ENCODE peak calls at places on chromosomes 12 and 14, in four cellular contexts. One of them, this sample, is unnamed.

GRCh38 chr14:70086685-70087379 is 101.9 kb downstream of the SLC8A3 start:
- DNase-seq in esophagus squamous epithelium: no peak
- DNase-seq in OCI-LY7: peak; percentile 24
- DNase-seq in CD8-positive, alpha-beta T cell: no peak
- DNase-seq in this sample: no peak

GRCh38 chr14:20631821-20632389 is 9.6 kb downstream of the OR6S1 start:
- DNase-seq in esophagus squamous epithelium: no peak
- DNase-seq in OCI-LY7: no peak
- DNase-seq in CD8-positive, alpha-beta T cell: no peak
- DNase-seq in this sample: peak; percentile 77

GRCh38 chr12:62683724-62684501 is 217.3 kb downstream of the MON2 start:
- DNase-seq in esophagus squamous epithelium: no peak
- DNase-seq in OCI-LY7: no peak
- DNase-seq in CD8-positive, alpha-beta T cell: no peak
- DNase-seq in this sample: peak; percentile 78

GRCh38 chr12:132400011-132400641 is 70.7 kb upstream of the GALNT9 start:
- DNase-seq in esophagus squamous epithelium: no peak
- DNase-seq in OCI-LY7: no peak
- DNase-seq in CD8-positive, alpha-beta T cell: no peak
- DNase-seq in this sample: no peak

GRCh38 chr14:89028462-89029134 is 204.1 kb downstream of the TTC8 start:
- DNase-seq in esophagus squamous epithelium: no peak
- DNase-seq in OCI-LY7: no peak
- DNase-seq in CD8-positive, alpha-beta T cell: no peak
- DNase-seq in this sample: no peak

GRCh38 chr12:86712425-86712843 is 456.2 kb upstream of the MGAT4C start:
- DNase-seq in esophagus squamous epithelium: no peak
- DNase-seq in OCI-LY7: no peak
- DNase-seq in CD8-positive, alpha-beta T cell: no peak
- DNase-seq in this sample: no peak

GRCh38 chr12:6766651-6767300 is 613 bp downstream of the PTMS start:
- DNase-seq in esophagus squamous epithelium: no peak
- DNase-seq in OCI-LY7: peak; percentile 76
- DNase-seq in CD8-positive, alpha-beta T cell: peak; percentile 44
- DNase-seq in this sample: peak; percentile 88

GRCh38 chr14:67010602-67011001 is 178.6 kb upstream of the GARIN2 start:
- DNase-seq in esophagus squamous epithelium: no peak
- DNase-seq in OCI-LY7: no peak
- DNase-seq in CD8-positive, alpha-beta T cell: no peak
- DNase-seq in this sample: no peak

GRCh38 chr12:74412607-74413230 is 124.9 kb upstream of the ATXN7L3B start:
- DNase-seq in esophagus squamous epithelium: no peak
- DNase-seq in OCI-LY7: peak; percentile 26
- DNase-seq in CD8-positive, alpha-beta T cell: no peak
- DNase-seq in this sample: no peak

GRCh38 chr14:105861985-105862465 is 335.6 kb downstream of the TMEM121 start:
- DNase-seq in esophagus squamous epithelium: no peak
- DNase-seq in OCI-LY7: peak; percentile 98
- DNase-seq in CD8-positive, alpha-beta T cell: peak; percentile 42
- DNase-seq in this sample: peak; percentile 44

GRCh38 chr12:124520258-124520657 is 47.2 kb downstream of the NCOR2 start:
- DNase-seq in esophagus squamous epithelium: no peak
- DNase-seq in OCI-LY7: no peak
- DNase-seq in CD8-positive, alpha-beta T cell: no peak
- DNase-seq in this sample: peak; percentile 91

GRCh38 chr14:58994130-58994529 is 194.3 kb upstream of the DAAM1 start:
- DNase-seq in esophagus squamous epithelium: no peak
- DNase-seq in OCI-LY7: no peak
- DNase-seq in CD8-positive, alpha-beta T cell: no peak
- DNase-seq in this sample: no peak
- H3K4me3 ChIP-seq in esophagus squamous epithelium: no peak overlapping the region
- H3K4me3 ChIP-seq in OCI-LY7: no peak overlapping the region
- H3K4me3 ChIP-seq in CD8-positive, alpha-beta T cell: no peak overlapping the region
- H3K4me3 ChIP-seq in this sample: no peak overlapping the region

GRCh38 chr12:109878247-109878625 is 2.1 kb downstream of the GLTP start:
- DNase-seq in esophagus squamous epithelium: no peak
- DNase-seq in OCI-LY7: no peak
- DNase-seq in CD8-positive, alpha-beta T cell: no peak
- DNase-seq in this sample: no peak
- H3K4me1 ChIP-seq in esophagus squamous epithelium: peaks cover 32% of the 10 kb centered on the region
- H3K4me1 ChIP-seq in OCI-LY7: peaks cover 38% of the 10 kb centered on the region
- H3K4me1 ChIP-seq in CD8-positive, alpha-beta T cell: peaks cover 26% of the 10 kb centered on the region
- H3K4me1 ChIP-seq in this sample: peaks cover 12% of the 10 kb centered on the region

GRCh38 chr12:49335955-49336644 is 888 bp downstream of the C1QL4 start:
- DNase-seq in esophagus squamous epithelium: no peak
- DNase-seq in OCI-LY7: no peak
- DNase-seq in CD8-positive, alpha-beta T cell: no peak
- DNase-seq in this sample: no peak

GRCh38 chr12:49335118-49335954 is 1.7 kb downstream of the C1QL4 start:
- DNase-seq in esophagus squamous epithelium: no peak
- DNase-seq in OCI-LY7: no peak
- DNase-seq in CD8-positive, alpha-beta T cell: no peak
- DNase-seq in this sample: no peak

GRCh38 chr12:49334681-49335080 is 2.3 kb downstream of the C1QL4 start:
- DNase-seq in esophagus squamous epithelium: no peak
- DNase-seq in OCI-LY7: no peak
- DNase-seq in CD8-positive, alpha-beta T cell: no peak
- DNase-seq in this sample: no peak

GRCh38 chr12:49338830-49339463 is 2.0 kb upstream of the C1QL4 start:
- DNase-seq in esophagus squamous epithelium: no peak
- DNase-seq in OCI-LY7: no peak
- DNase-seq in CD8-positive, alpha-beta T cell: no peak
- DNase-seq in this sample: no peak

DNA sequence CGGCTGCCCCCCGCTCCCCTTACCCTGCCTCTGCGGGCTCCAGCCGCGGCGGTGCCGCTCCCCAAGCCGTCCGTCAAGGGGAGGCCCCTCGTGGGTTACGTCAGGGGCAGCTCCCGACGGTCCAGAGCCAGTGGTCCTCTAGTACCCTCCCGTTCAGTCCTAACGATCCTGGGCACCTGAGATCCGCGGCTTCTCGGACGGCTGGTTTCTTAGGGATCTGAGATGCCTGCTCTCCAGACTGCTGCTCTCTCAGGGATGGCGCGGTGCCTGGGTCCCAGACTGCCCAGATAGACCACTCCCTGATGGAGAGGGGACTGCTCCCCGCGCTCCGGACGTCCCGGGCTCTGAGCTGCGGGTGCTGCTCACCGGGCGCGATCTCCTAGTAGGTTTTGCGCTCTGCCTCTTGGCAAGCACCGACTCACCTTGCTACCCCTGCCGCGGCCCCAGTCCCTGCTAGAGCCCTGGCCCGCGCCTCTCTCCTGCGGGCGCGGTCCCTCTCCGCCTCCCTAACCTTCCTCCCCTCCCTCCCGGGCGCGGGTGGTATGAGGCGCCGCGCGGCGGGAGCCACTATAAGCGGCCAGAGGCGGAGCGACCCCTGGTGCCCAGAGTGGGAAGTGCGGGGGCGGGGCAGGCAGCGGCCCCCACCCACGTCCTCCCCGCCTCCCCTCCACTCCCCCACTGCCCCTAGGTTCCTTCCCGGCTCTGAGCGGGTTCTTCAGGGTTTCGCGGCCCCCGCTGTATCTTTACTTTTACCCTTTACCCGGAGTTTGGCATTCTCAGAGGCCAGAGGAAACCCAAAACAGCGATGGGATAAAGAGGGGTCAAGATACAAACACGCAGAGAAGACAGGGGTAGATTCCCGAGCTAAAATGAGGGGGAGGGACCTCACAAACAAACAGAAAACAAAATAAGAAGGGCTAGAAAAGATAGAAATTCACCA is at the start of gene C1QL4:
- DNase-seq in esophagus squamous epithelium: no peak
- DNase-seq in OCI-LY7: peak; percentile 82
- DNase-seq in CD8-positive, alpha-beta T cell: peak; percentile 82
- DNase-seq in this sample: no peak
- H3K4me3 ChIP-seq in esophagus squamous epithelium: peak within 1 kb of the TSS; percentile 43
- H3K4me3 ChIP-seq in OCI-LY7: peak within 1 kb of the TSS; percentile 60
- H3K4me3 ChIP-seq in CD8-positive, alpha-beta T cell: peak within 1 kb of the TSS; percentile 51
- H3K4me3 ChIP-seq in this sample: peak within 1 kb of the TSS; percentile 55

GRCh38 chr14:50061664-50062437 is 54.5 kb downstream of the VCPKMT start:
- DNase-seq in esophagus squamous epithelium: peak; percentile 27
- DNase-seq in OCI-LY7: peak; percentile 94
- DNase-seq in CD8-positive, alpha-beta T cell: peak; percentile 78
- DNase-seq in this sample: peak; percentile 77

GRCh38 chr14:50063876-50064420 is 52.4 kb downstream of the VCPKMT start:
- DNase-seq in esophagus squamous epithelium: no peak
- DNase-seq in OCI-LY7: no peak
- DNase-seq in CD8-positive, alpha-beta T cell: no peak
- DNase-seq in this sample: no peak

GRCh38 chr14:50064993-50065392 is 51.4 kb downstream of the VCPKMT start:
- DNase-seq in esophagus squamous epithelium: no peak
- DNase-seq in OCI-LY7: peak; percentile 72
- DNase-seq in CD8-positive, alpha-beta T cell: peak; percentile 70
- DNase-seq in this sample: peak; percentile 73

GRCh38 chr14:50060871-50061663 is 55.3 kb downstream of the VCPKMT start:
- DNase-seq in esophagus squamous epithelium: no peak
- DNase-seq in OCI-LY7: peak; percentile 41
- DNase-seq in CD8-positive, alpha-beta T cell: peak; percentile 56
- DNase-seq in this sample: peak; percentile 93

GRCh38 chr14:50062438-50063039 is 53.8 kb downstream of the VCPKMT start:
- DNase-seq in esophagus squamous epithelium: peak; percentile 33
- DNase-seq in OCI-LY7: peak; percentile 91
- DNase-seq in CD8-positive, alpha-beta T cell: peak; percentile 89
- DNase-seq in this sample: peak; percentile 72
- H3K4me1 ChIP-seq in esophagus squamous epithelium: peaks cover 26% of the 10 kb centered on the region
- H3K4me1 ChIP-seq in OCI-LY7: peaks cover 59% of the 10 kb centered on the region
- H3K4me1 ChIP-seq in CD8-positive, alpha-beta T cell: peaks cover 72% of the 10 kb centered on the region
- H3K4me1 ChIP-seq in this sample: peaks cover 29% of the 10 kb centered on the region

DNA sequence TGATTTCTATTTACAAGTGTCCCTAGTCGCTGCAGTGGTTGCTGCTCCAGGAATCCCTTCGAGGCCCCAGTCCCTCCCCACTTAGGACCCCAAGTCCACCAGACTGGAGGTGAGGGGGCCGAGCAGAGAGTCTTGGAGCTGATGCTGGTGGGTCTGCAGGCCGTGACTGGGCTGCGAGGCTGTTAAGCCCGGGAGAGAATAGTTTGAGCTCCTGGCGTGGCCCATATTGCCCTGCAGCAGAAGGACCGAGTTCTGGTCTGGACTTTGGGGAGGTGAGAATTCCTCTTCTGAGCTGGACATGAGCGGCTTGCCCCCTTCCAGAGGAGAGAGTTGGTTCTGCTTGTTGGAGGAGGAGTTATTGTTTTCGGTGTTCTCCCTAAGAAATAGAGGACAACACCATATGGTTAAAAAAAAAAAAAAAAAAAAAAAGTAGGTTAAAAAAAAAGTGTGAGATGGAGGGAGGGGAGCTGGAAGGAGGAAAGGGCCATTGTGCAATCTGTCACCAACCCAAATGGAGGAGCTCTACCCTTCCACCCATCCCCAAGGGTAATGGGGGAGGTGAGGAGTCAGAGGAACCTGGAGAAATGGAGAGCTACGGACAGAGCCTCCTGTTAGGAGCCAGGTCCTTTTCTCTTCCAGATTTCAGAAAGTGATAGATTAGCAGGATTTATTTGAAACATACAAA is 2.9 kb downstream of the SIX1 start:
- DNase-seq in esophagus squamous epithelium: no peak
- DNase-seq in OCI-LY7: no peak
- DNase-seq in CD8-positive, alpha-beta T cell: no peak
- DNase-seq in this sample: no peak
- H3K4me3 ChIP-seq in esophagus squamous epithelium: no peak overlapping the region
- H3K4me3 ChIP-seq in OCI-LY7: no peak overlapping the region
- H3K4me3 ChIP-seq in CD8-positive, alpha-beta T cell: no peak overlapping the region
- H3K4me3 ChIP-seq in this sample: peak overlapping the region; percentile 71

This sample was measured in ascending aorta.